ENCODE peak calls at places on chromosomes 2 and 18, in four cellular contexts. X is effector memory CD4-positive, alpha-beta T cell; N is WTC11; I is NCI-H1417. G is an unnamed sample.
A peak's percentile ranks its signal among the peaks of the same experiment; 100 is the strongest.

GRCh38 chr18:36653141-36653869 is 175.5 kb downstream of the TPGS2 start:
- DNase-seq in X (no peak), N (no peak), I (no peak), G (no peak)

GRCh38 chr2:229141626-229142025 is 129.5 kb downstream of the PID1 start:
- DNase-seq in X (no peak), N (no peak), I (no peak), G (no peak)

GRCh38 chr2:48305569-48305968 is 224.4 kb upstream of the STON1 start:
- DNase-seq in X (no peak), N (no peak), I (no peak), G (no peak)

GRCh38 chr2:138516030-138516704 is 14.6 kb downstream of the SPOPL start:
- DNase-seq in X (no peak), N (no peak), I (no peak), G (no peak)

GRCh38 chr2:228630786-228631185 is 449.3 kb upstream of the SPHKAP start:
- DNase-seq in X (no peak), N (no peak), I (no peak), G (no peak)

GRCh38 chr2:219247678-219248642 is 2.7 kb downstream of the STK16 start:
- DNase-seq in X (peak; percentile 59), N (no peak), I (no peak), G (peak; percentile 44)

GRCh38 chr2:96147593-96148201 is 2.5 kb upstream of the DUSP2 start:
- DNase-seq in X (no peak), N (no peak), I (no peak), G (no peak)

GRCh38 chr2:219448776-219449476 is 14.3 kb downstream of the SPEG start:
- DNase-seq in X (no peak), N (peak; percentile 77), I (no peak), G (no peak)

GRCh38 chr2:241199897-241200821 is 11.7 kb downstream of the ANO7 start:
- DNase-seq in X (no peak), N (no peak), I (no peak), G (no peak)